ENCODE peak calls at places on chromosomes 3 and 15, in seven cellular contexts. T is neuronal stem cell, X is trophoblast cell, G is endothelial cell of umbilical vein, B is astrocyte, I is SK-N-SH, J is IMR-90. H is an unnamed sample.

GRCh38 chr15:63858881-63859280 is 25.1 kb upstream of the HERC1 start:
- DNase-seq in T (no peak), X (peak; percentile 89), G (peak; percentile 95), B (peak; percentile 10), I (no peak), J (peak; percentile 41), H (peak; percentile 9)

GRCh38 chr3:39569095-39569494 is 101.6 kb downstream of the MOBP start:
- DNase-seq in T (no peak), X (no peak), G (no peak), B (no peak), I (no peak), J (no peak), H (no peak)

GRCh38 chr15:65323071-65323511 is 18.6 kb downstream of the RNU5B-1 start:
- DNase-seq in T (no peak), X (no peak), G (peak; percentile 55), B (peak; percentile 22), I (peak; percentile 94), J (peak; percentile 24), H (peak; percentile 57)

GRCh38 chr3:48966876-48967361 is 23.1 kb upstream of the P4HTM start:
- DNase-seq in T (no peak), X (no peak), G (no peak), B (no peak), I (no peak), J (no peak), H (no peak)

GRCh38 chr15:98916826-98917225 is 90.8 kb downstream of the PGPEP1L start:
- DNase-seq in T (no peak), X (no peak), G (no peak), B (no peak), I (no peak), J (no peak), H (no peak)

GRCh38 chr3:121072128-121072527 is 164.1 kb downstream of the STXBP5L start:
- DNase-seq in T (no peak), X (no peak), G (no peak), B (no peak), I (no peak), J (no peak), H (no peak)

GRCh38 chr3:126040386-126040785 is 43.5 kb downstream of the SLC41A3 start:
- DNase-seq in T (no peak), X (no peak), G (no peak), B (no peak), I (no peak), J (no peak), H (no peak)

GRCh38 chr3:192884831-192885356 is 32.8 kb downstream of the MB21D2 start:
- DNase-seq in T (no peak), X (no peak), G (peak; percentile 66), B (peak; percentile 83), I (peak; percentile 37), J (peak; percentile 72), H (no peak)

GRCh38 chr15:78366342-78366741 is 26.2 kb downstream of the CRABP1 start:
- DNase-seq in T (no peak), X (no peak), G (no peak), B (no peak), I (no peak), J (no peak), H (no peak)

GRCh38 chr3:128273116-128273840 is 120.0 kb downstream of the EEFSEC start:
- DNase-seq in T (no peak), X (peak; percentile 38), G (no peak), B (no peak), I (no peak), J (no peak), H (no peak)

GRCh38 chr3:79111375-79112052 is 656.3 kb downstream of the ROBO1 start:
- DNase-seq in T (no peak), X (no peak), G (no peak), B (peak; percentile 65), I (no peak), J (peak; percentile 24), H (peak; percentile 61)

GRCh38 chr15:68368731-68369435 is 63.1 kb downstream of the ITGA11 start:
- DNase-seq in T (no peak), X (no peak), G (peak; percentile 83), B (no peak), I (no peak), J (peak; percentile 58), H (peak; percentile 56)

GRCh38 chr15:40976819-40977218 is 23.5 kb downstream of the CHAC1 start:
- DNase-seq in T (no peak), X (no peak), G (no peak), B (no peak), I (no peak), J (no peak), H (no peak)
- H3K9ac ChIP-seq in T (no peak overlapping the region), X (no peak overlapping the region), G (no peak overlapping the region), B (no peak overlapping the region), I (no peak overlapping the region), J (peak overlapping the region; percentile 12), H (no peak overlapping the region)

DNA sequence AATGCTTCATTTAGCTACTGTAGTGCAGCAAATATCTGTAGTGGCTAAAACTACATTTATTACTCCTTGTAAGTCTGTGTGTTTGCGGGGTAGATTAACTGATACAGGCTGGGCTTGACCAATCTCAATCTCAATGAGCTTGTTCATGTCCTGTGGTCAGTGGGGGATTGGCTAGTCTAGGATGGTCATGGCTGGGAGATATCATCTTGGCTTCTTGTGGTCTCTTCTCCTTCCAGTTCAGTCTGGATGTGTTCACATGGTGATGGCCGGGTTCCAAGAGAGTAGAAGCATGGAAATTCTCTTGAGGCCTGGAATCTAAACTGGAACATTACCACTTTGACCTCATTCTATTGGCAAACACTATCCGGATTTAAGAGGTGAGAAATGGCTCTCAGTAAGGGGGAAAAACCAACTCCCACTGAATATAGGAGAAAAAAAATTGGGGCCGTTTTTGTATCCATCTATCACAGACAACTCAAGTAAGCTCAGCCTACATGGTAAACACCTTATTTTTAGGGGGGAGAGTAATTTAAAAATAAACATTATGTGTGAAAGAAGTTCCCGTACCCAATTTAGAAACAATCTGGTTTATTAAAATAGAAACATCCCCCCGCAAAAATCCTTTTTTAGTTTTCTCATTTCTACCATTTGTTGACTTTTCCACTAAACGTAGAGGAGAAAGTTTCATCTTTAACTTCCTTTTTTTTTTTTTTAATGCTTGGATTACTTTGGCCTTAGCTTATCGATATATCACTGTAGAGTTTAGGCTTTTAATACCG is 284.9 kb upstream of the TBC1D5 start:
- DNase-seq in T (no peak), X (no peak), G (no peak), B (peak; percentile 87), I (no peak), J (no peak), H (no peak)
- H3K4me3 ChIP-seq in T (no peak overlapping the region), X (no peak overlapping the region), G (no peak overlapping the region), B (no peak overlapping the region), I (no peak overlapping the region), J (no peak overlapping the region), H (no peak overlapping the region)

DNA sequence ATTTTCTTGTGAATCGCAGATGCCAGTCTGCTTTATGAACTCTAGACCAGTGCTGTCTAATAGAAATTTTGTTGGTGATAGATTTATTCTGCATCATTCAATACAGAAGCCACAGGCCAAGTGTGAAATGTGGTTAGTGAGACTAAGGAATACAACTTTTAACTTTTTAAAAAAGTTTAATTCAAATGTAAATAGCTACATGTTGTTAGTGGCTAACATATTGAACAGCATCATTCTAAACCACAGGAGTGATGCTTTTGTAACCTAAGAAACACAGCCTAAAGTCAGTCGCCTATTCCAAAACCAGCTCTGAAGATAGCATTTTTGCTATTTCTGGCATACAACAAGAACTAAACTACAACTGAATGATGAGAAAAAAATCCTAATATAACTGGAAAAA is 164.8 kb upstream of the CBLB start:
- DNase-seq in T (no peak), X (no peak), G (no peak), B (no peak), I (no peak), J (no peak), H (no peak)
- H3K4me1 ChIP-seq in T (no peaks in the 10 kb centered on the region), X (no peaks in the 10 kb centered on the region), G (no peaks in the 10 kb centered on the region), B (no peaks in the 10 kb centered on the region), I (no peaks in the 10 kb centered on the region), J (no peaks in the 10 kb centered on the region), H (peaks cover 9% of the 10 kb centered on the region)

DNA sequence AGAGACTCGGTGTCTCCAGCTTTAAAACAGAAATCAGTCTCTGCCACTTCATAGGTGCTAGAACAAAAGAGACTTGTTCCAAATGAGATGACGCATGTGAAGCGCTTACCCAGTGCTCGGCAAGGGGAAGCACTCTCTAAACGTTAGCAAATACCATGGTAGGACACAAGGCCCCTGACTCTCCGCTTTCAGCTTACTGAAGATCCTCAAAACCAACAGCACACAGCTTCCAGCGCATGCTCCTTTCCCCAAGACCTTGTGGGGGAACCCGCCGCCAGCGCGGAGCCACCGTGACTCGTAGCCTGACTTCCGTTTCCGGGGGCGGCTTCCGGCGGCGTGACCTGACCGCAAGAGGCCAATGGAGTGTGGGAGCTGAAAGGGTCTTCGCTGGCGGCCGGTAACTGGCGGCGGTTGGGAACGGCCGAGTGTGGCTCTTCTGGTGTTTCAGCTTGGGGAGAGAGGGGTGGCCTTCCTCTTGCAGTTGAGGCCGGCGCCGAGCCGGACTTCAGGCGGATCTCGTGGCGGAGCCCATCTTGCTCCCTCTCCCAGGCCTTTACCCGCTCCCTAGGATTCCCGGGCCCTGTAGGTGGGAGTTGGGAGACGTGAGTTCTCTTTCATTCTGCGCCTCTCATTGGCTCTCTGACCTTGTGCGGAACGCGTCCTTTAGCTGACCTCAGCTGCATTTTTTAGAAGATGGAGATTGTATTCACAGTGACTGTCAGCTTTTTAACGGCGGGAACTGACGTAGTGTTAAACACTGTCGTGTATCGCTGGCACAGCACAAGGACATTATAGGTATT is at the start of gene THUMPD3:
- DNase-seq in T (peak; percentile 80), X (peak; percentile 88), G (peak; percentile 90), B (peak; percentile 92), I (peak; percentile 87), J (peak; percentile 85), H (peak; percentile 94)
- H3K9ac ChIP-seq in T (peak within 1 kb of the TSS; percentile 27), X (peak within 1 kb of the TSS; percentile 92), G (peak within 1 kb of the TSS; percentile 95), B (peak within 1 kb of the TSS; percentile 93), I (peak within 1 kb of the TSS; percentile 75), J (peak within 1 kb of the TSS; percentile 89), H (peak within 1 kb of the TSS; percentile 93)

GRCh38 chr15:90936823-90937222 is 1.7 kb downstream of the UNC45A start:
- DNase-seq in T (no peak), X (no peak), G (no peak), B (no peak), I (no peak), J (no peak), H (no peak)
- H3K4me3 ChIP-seq in T (no peak overlapping the region), X (no peak overlapping the region), G (no peak overlapping the region), B (no peak overlapping the region), I (no peak overlapping the region), J (no peak overlapping the region), H (no peak overlapping the region)

DNA sequence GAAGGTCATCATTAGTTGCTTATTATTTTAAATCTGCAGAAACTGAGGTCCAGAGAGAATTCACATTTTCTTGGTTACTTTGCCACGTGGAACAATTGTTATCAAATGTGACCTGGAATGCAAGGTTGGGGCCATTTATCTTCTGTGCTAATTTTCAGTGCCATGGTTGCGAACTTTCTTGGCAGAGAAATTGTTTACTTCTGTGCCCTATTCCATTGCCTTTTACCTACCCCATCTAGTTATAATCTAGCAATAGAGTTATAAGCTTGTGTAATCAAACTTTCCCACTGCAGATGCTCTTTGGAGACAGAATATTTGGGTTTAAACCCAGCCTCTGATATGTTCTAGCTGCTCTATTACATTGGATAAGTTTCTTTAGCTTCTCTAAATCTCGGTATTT is 242.9 kb downstream of the LPP start:
- DNase-seq in T (no peak), X (no peak), G (peak; percentile 9), B (no peak), I (no peak), J (no peak), H (no peak)
- H3K4me1 ChIP-seq in T (no peaks in the 10 kb centered on the region), X (peaks cover 6% of the 10 kb centered on the region), G (no peaks in the 10 kb centered on the region), B (no peaks in the 10 kb centered on the region), I (peaks cover 9% of the 10 kb centered on the region), J (peaks cover 2% of the 10 kb centered on the region), H (peaks cover 40% of the 10 kb centered on the region)